ENCODE peak calls at places on chromosomes 4 and X, in four cellular contexts. H is IMR-90, G is neuronal stem cell, Y is HCT116. S is an unnamed sample.

GRCh38 chrX:125826774-125827451 is 339.2 kb downstream of the DCAF12L2 start:
- DNase-seq in H (no peak), G (no peak), Y (no peak), S (no peak)

GRCh38 chr4:100816646-100817045 is 298.8 kb upstream of the EMCN start:
- DNase-seq in H (no peak), G (no peak), Y (no peak), S (no peak)

GRCh38 chrX:49163555-49164419 is 1.2 kb downstream of the MAGIX start:
- DNase-seq in H (peak; percentile 73), G (peak; percentile 71), Y (peak; percentile 63), S (peak; percentile 85)

GRCh38 chr4:48509543-48509942 is 19.5 kb downstream of the ZAR1 start:
- DNase-seq in H (peak; percentile 34), G (no peak), Y (no peak), S (no peak)

GRCh38 chr4:184907216-184907615 is 81.4 kb upstream of the ACSL1 start:
- DNase-seq in H (no peak), G (no peak), Y (no peak), S (no peak)

GRCh38 chr4:137678796-137679195 is 146.5 kb upstream of the PCDH18 start:
- DNase-seq in H (peak; percentile 81), G (no peak), Y (no peak), S (no peak)

GRCh38 chr4:25437951-25438350 is 60.9 kb downstream of the ANAPC4 start:
- DNase-seq in H (no peak), G (no peak), Y (no peak), S (no peak)

GRCh38 chr4:149910177-149910576 is 94.5 kb upstream of the IQCM start:
- DNase-seq in H (no peak), G (no peak), Y (no peak), S (no peak)

GRCh38 chr4:74805601-74806000 is 11.3 kb upstream of the BTC start:
- DNase-seq in H (peak; percentile 66), G (no peak), Y (peak; percentile 62), S (no peak)

GRCh38 chrX:18151661-18152060 is 69.0 kb downstream of the BEND2 start:
- DNase-seq in H (no peak), G (no peak), Y (no peak), S (no peak)

GRCh38 chrX:109931677-109932076 is 71.2 kb upstream of the TMEM164 start:
- DNase-seq in H (no peak), G (no peak), Y (no peak), S (no peak)

GRCh38 chr4:54225671-54226398 is 3.3 kb upstream of the PDGFRA start:
- DNase-seq in H (no peak), G (peak; percentile 9), Y (no peak), S (no peak)

GRCh38 chr4:58138786-58139185 is 1028.6 kb upstream of the IGFBP7 start:
- DNase-seq in H (no peak), G (no peak), Y (no peak), S (no peak)

GRCh38 chr4:48047896-48048295 is 31.3 kb downstream of the NIPAL1 start:
- DNase-seq in H (no peak), G (no peak), Y (no peak), S (no peak)

GRCh38 chr4:15130441-15130840 is 128.2 kb downstream of the CPEB2 start:
- DNase-seq in H (no peak), G (no peak), Y (no peak), S (no peak)

GRCh38 chrX:110219920-110220319 is 98.0 kb downstream of the AMMECR1 start:
- DNase-seq in H (peak; percentile 69), G (no peak), Y (no peak), S (no peak)

GRCh38 chr4:41933997-41934812 is 1.0 kb upstream of the TMEM33 start:
- DNase-seq in H (no peak), G (no peak), Y (peak; percentile 16), S (no peak)

GRCh38 chrX:53440631-53441517 is 6.7 kb upstream of the HSD17B10 start:
- DNase-seq in H (peak; percentile 34), G (no peak), Y (no peak), S (no peak)

GRCh38 chrX:53831662-53832635 is 145.4 kb upstream of the HUWE1 start:
- DNase-seq in H (peak; percentile 7), G (peak; percentile 2), Y (peak; percentile 28), S (peak; percentile 55)

GRCh38 chr4:8915201-8916200 is 43.9 kb upstream of the HMX1 start:
- DNase-seq in H (no peak), G (no peak), Y (no peak), S (no peak)

GRCh38 chr4:13920901-13921300 is 293.4 kb upstream of the BOD1L1 start:
- DNase-seq in H (peak; percentile 100), G (no peak), Y (no peak), S (peak; percentile 85)

GRCh38 chr4:91171217-91171616 is 1044.0 kb downstream of the CCSER1 start:
- DNase-seq in H (no peak), G (no peak), Y (no peak), S (no peak)

GRCh38 chrX:95318882-95319281 is 1365.8 kb upstream of the DIAPH2 start:
- DNase-seq in H (no peak), G (no peak), Y (no peak), S (peak; percentile 9)

GRCh38 chr4:182969651-182970279 is 52.6 kb upstream of the DCTD start:
- DNase-seq in H (no peak), G (no peak), Y (no peak), S (no peak)
- H3K9ac ChIP-seq in H (no peak overlapping the region), G (no peak overlapping the region), Y (no peak overlapping the region), S (no peak overlapping the region)

DNA sequence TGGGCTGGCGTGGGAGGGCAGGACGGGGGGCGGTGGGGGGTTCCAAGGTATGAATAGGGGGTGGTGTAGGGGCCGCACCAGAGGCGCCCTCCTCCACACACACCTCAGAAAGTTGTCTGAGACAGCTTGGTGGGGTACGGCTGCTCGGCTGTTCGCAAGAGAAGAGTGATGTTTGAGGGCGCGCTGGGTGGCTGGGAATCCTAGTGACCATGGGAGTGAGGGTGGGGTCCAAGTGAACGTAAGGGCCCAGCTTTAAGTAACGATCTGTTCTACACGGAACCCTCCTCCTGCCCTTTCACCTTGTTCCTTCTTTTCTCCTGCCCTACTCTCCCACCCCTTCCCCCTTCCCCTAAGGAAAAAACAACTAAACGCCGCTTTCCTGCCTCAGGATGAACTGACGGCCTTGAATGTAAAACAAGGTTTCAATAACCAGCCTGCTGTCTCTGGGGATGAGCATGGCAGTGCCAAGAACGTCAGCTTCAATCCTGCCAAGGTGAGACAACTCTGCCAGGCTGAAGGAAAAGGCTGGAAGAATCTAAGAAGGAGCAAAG is 664 bp downstream of the MED12 start:
- DNase-seq in H (no peak), G (no peak), Y (no peak), S (no peak)
- H3K9ac ChIP-seq in H (peak overlapping the region; percentile 90), G (peak overlapping the region; percentile 81), Y (peak overlapping the region; percentile 78), S (peak overlapping the region; percentile 79)

GRCh38 chrX:13000311-13000811 is 25.5 kb downstream of the TMSB4X start:
- DNase-seq in H (no peak), G (no peak), Y (no peak), S (no peak)

GRCh38 chrX:13001097-13001496 is 26.2 kb downstream of the TMSB4X start:
- DNase-seq in H (no peak), G (no peak), Y (no peak), S (no peak)

GRCh38 chrX:13005671-13006473 is 31.0 kb downstream of the TMSB4X start:
- DNase-seq in H (peak; percentile 70), G (no peak), Y (no peak), S (no peak)

GRCh38 chrX:12999422-12999821 is 24.5 kb downstream of the TMSB4X start:
- DNase-seq in H (peak; percentile 32), G (no peak), Y (no peak), S (no peak)

GRCh38 chrX:13001961-13002671 is 27.2 kb downstream of the TMSB4X start:
- DNase-seq in H (peak; percentile 52), G (no peak), Y (no peak), S (no peak)
- H3K9ac ChIP-seq in H (no peak overlapping the region), G (no peak overlapping the region), Y (no peak overlapping the region), S (no peak overlapping the region)

DNA sequence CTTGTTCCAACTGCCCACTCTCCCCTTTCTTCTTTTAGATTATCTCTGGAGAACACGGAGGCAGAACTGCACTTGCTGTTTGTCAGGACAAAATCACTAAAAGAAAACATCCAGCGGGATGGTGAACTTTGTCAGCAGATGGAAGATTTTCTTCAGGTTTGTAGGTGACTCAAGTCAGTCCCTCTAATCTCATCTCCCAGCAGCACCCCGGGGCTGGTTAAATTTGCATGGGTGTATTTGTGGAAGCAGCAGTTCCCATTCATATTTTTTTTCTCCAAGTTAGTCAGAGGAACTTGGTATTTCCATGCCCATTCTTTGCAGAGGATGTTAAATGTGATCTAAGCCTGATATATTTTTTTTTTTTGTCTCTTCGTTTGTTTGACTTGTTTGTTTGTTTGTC is 31.8 kb downstream of the FHDC1 start:
- DNase-seq in H (no peak), G (no peak), Y (no peak), S (no peak)
- H3K9ac ChIP-seq in H (no peak overlapping the region), G (no peak overlapping the region), Y (no peak overlapping the region), S (no peak overlapping the region)

GRCh38 chr4:23889368-23889767 is 479 bp downstream of the PPARGC1A start:
- DNase-seq in H (no peak), G (no peak), Y (no peak), S (no peak)

GRCh38 chr4:23887173-23887572 is 2.7 kb downstream of the PPARGC1A start:
- DNase-seq in H (no peak), G (no peak), Y (no peak), S (no peak)

GRCh38 chr4:23889814-23890269 is at the start of gene PPARGC1A:
- DNase-seq in H (peak; percentile 50), G (peak; percentile 35), Y (no peak), S (no peak)

GRCh38 chr4:23888421-23889319 is 1.2 kb downstream of the PPARGC1A start:
- DNase-seq in H (peak; percentile 52), G (no peak), Y (no peak), S (no peak)

DNA sequence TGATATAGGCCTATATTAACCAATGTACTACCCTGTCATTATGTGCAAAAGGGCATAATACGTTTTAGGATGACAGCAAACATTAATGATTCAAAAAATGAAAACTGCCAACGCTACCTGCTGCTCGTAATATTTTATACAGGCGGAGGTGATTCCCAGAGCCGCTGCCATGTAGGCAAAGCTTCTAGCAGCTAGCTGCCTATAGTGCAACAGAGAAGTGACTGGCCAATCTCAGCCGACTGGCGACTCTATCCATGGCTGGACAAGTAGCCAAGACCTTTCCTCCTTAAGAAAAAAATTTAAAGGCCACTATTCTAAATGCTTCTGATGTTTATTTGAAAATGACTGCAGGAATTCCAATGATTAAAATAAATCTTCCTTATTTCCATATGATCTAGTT is 1.9 kb downstream of the PPARGC1A start:
- DNase-seq in H (no peak), G (no peak), Y (no peak), S (no peak)
- H3K9ac ChIP-seq in H (no peak overlapping the region), G (no peak overlapping the region), Y (no peak overlapping the region), S (no peak overlapping the region)

S was measured in NT2/D1.